ENCODE peak calls at places on chromosomes 12 and 14, in four cellular contexts. L is uterus, G is substantia nigra, C is colonic mucosa. Y is an unnamed sample.

GRCh38 chr12:25469861-25470260 is 83.2 kb downstream of the LMNTD1 start:
- DNase-seq in L (no peak), C (no peak), G (no peak), Y (no peak)

GRCh38 chr12:14167005-14167628 is 185.7 kb upstream of the GRIN2B start:
- DNase-seq in L (peak), C (peak), G (peak), Y (peak)

GRCh38 chr14:89418976-89419375 is 1.9 kb upstream of the FOXN3 start:
- DNase-seq in C (no peak), L (no peak), G (no peak), Y (no peak)

GRCh38 chr14:59360923-59361794 is 104.0 kb downstream of the GPR135 start:
- DNase-seq in C (peak), G (no peak), L (peak), Y (no peak)

GRCh38 chr12:85951823-85952222 is 77.7 kb downstream of the NTS start:
- DNase-seq in G (no peak), L (no peak), C (no peak), Y (no peak)

GRCh38 chr14:86673523-86673969 is 1143.6 kb downstream of the FLRT2 start:
- DNase-seq in L (no peak), G (no peak), C (no peak), Y (no peak)

GRCh38 chr12:117148642-117149041 is 41.6 kb downstream of the FBXO21 start:
- DNase-seq in L (no peak), C (no peak), G (no peak), Y (no peak)

GRCh38 chr12:29561736-29562135 is 64.2 kb upstream of the OVCH1 start:
- DNase-seq in G (no peak), C (no peak), L (no peak), Y (no peak)

GRCh38 chr12:73632191-73632590 is 905.4 kb upstream of the ATXN7L3B start:
- DNase-seq in L (no peak), C (no peak), G (no peak), Y (no peak)

GRCh38 chr12:94649349-94650142 is 811 bp downstream of the TMCC3 start:
- DNase-seq in L (peak), C (peak), G (peak), Y (no peak)

GRCh38 chr12:67697981-67698380 is 49.4 kb downstream of the DYRK2 start:
- DNase-seq in L (no peak), C (no peak), G (no peak), Y (no peak)

GRCh38 chr12:130574402-130574801 is 141.7 kb downstream of the RIMBP2 start:
- DNase-seq in L (no peak), C (no peak), G (no peak), Y (no peak)

GRCh38 chr12:12563529-12563928 is 866 bp upstream of the DUSP16 start:
- DNase-seq in G (peak), C (no peak), L (no peak), Y (no peak)

GRCh38 chr12:56593909-56594621 is 36.1 kb downstream of the BAZ2A start:
- DNase-seq in L (peak), G (peak), C (peak), Y (no peak)

GRCh38 chr14:50697659-50698290 is 29.7 kb upstream of the SAV1 start:
- DNase-seq in L (no peak), C (no peak), G (no peak), Y (no peak)

GRCh38 chr12:89421093-89421835 is 69.0 kb upstream of the DUSP6 start:
- DNase-seq in C (no peak), L (no peak), G (no peak), Y (no peak)

GRCh38 chr14:63671987-63672386 is 30.3 kb upstream of the WDR89 start:
- DNase-seq in G (no peak), L (no peak), C (no peak), Y (no peak)

GRCh38 chr14:26194816-26195215 is 403.0 kb downstream of the NOVA1 start:
- DNase-seq in C (no peak), G (no peak), L (no peak), Y (no peak)

GRCh38 chr12:132772551-132772950 is 10.9 kb upstream of the ANKLE2 start:
- DNase-seq in L (no peak), G (no peak), C (no peak), Y (no peak)
- H3K27ac ChIP-seq in L (no peak), G (no peak), C (no peak), Y (no peak)

GRCh38 chr14:81169711-81170103 is 51.1 kb downstream of the GTF2A1 start:
- DNase-seq in G (peak), L (peak), C (peak), Y (peak)

GRCh38 chr14:81170829-81171195 is 49.9 kb downstream of the GTF2A1 start:
- DNase-seq in C (no peak), G (no peak), L (no peak), Y (no peak)

GRCh38 chr14:81170104-81170828 is 50.5 kb downstream of the GTF2A1 start:
- DNase-seq in G (peak), L (peak), C (peak), Y (peak)

GRCh38 chr14:81172353-81172752 is 48.4 kb downstream of the GTF2A1 start:
- DNase-seq in C (no peak), G (no peak), L (no peak), Y (no peak)

GRCh38 chr14:81169267-81169666 is 51.5 kb downstream of the GTF2A1 start:
- DNase-seq in L (no peak), C (no peak), G (no peak), Y (no peak)
- H3K27ac ChIP-seq in L (peak), C (peak), G (peak), Y (peak)

GRCh38 chr12:107513184-107513583 is 172.4 kb upstream of the PWP1 start:
- DNase-seq in C (no peak), G (no peak), L (no peak), Y (no peak)
- H3K27ac ChIP-seq in C (no peak), G (no peak), L (no peak), Y (no peak)

GRCh38 chr14:68523326-68523610 is 269.6 kb downstream of the ZFP36L1 start:
- DNase-seq in C (no peak), L (no peak), G (no peak), Y (no peak)
- H3K27ac ChIP-seq in C (no peak), L (peak), G (no peak), Y (peak)

GRCh38 chr14:99809376-99809775 is 16.2 kb downstream of the EML1 start:
- DNase-seq in G (peak), L (peak), C (peak), Y (no peak)

GRCh38 chr14:99809864-99810854 is 16.9 kb downstream of the EML1 start:
- DNase-seq in G (no peak), L (peak), C (no peak), Y (no peak)

GRCh38 chr14:99808133-99808505 is 14.9 kb downstream of the EML1 start:
- DNase-seq in G (no peak), C (no peak), L (no peak), Y (no peak)

GRCh38 chr14:99807413-99808132 is 14.4 kb downstream of the EML1 start:
- DNase-seq in L (no peak), C (no peak), G (no peak), Y (no peak)

DNA sequence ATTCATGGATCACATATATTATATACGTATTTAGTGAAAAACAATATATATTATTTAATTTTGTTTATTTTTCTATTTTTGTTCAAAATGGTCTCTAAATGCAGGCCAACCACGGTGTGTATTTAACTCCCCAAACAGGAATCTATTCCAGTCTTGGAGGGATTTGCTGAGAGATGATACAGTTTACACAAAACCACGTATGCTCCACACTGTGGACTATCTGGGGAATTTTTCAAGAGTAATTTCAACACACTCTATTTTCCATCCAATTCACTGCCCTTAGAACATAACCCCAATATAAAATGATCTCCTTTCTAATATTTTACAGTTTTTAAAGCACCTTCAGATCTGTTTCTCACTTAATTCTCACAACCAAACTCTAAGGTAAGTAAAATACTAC is 15.3 kb downstream of the EML1 start:
- DNase-seq in G (no peak), L (no peak), C (no peak), Y (no peak)
- H3K27ac ChIP-seq in G (no peak), L (peak), C (no peak), Y (peak)

GRCh38 chr14:35632276-35633071 is 98.5 kb downstream of the INSM2 start:
- DNase-seq in L (no peak), C (no peak), G (no peak), Y (no peak)

GRCh38 chr14:35628989-35629388 is 95.0 kb downstream of the INSM2 start:
- DNase-seq in G (no peak), C (no peak), L (no peak), Y (no peak)

DNA sequence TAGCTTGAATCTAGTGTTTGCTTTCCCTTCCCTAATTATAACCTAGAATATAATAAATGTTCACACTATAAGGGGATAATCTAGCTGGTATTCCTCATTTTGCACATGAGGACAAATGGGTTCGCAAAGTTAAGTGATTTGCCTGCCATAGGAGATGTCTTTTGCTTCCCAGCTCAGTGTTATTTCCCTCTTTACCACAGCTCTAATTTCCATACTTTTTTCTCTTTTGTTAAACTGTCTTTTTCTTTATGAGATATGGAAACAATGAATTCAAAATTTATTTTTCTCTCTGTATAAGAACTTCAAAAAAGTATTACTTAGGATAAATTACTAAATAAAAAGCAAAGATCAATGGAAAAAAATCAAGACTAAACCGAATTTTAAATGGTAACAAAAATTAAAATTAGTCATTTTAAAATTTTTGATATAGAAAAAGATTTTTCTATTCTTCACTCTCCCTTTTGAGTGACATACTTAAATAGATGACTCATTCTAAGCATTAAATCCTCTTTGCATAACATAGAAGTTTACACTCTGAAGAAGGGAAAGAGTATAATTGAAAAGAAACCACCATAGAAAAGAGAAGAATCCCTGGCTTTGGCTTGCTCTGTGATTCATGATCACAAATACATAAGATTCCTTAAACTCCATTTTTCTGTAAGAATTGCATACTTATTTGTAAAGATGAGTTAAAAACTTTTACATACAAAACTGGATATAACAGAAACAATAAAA is 97.3 kb downstream of the INSM2 start:
- DNase-seq in L (no peak), C (no peak), G (no peak), Y (no peak)
- H3K27ac ChIP-seq in L (no peak), C (no peak), G (no peak), Y (no peak)

GRCh38 chr14:77309122-77309521 is 11.6 kb downstream of the POMT2 start:
- DNase-seq in L (no peak), C (no peak), G (no peak), Y (no peak)
- H3K27ac ChIP-seq in L (no peak), C (no peak), G (peak), Y (peak)

GRCh38 chr14:64818151-64818550 is 61.6 kb downstream of the SPTB start:
- DNase-seq in C (no peak), L (no peak), G (no peak), Y (no peak)

GRCh38 chr14:64812412-64812811 is 67.3 kb downstream of the SPTB start:
- DNase-seq in G (no peak), C (peak), L (no peak), Y (no peak)

GRCh38 chr14:64815257-64815656 is 64.5 kb downstream of the SPTB start:
- DNase-seq in G (no peak), C (no peak), L (no peak), Y (no peak)

GRCh38 chr14:64817631-64818030 is 62.1 kb downstream of the SPTB start:
- DNase-seq in L (no peak), C (no peak), G (no peak), Y (no peak)

DNA sequence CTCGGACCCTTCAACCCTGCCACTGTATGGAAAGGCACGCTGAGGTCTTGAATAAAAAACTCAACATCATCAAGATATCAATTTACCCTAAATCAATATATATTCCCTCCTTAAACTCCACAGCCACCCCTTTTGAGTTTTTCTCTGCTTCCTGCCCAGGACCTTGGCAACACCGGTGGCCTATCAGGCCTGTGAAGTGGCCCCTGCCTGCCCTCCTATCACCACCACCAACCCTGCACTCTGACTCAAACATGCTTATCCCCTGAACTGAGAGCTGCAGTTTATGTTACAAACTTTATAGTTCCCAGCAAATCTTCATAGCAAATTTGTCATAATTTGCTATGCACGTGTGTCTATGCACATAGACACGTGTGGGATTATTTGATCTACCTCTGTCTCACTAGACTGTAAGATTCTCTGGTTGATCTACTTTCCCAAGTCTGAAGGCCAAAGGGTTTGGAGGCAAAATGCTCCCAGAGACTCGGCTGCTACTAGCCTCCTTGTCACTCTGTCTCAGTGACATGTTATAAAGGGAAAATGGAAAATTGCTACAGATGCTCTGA is 63.4 kb downstream of the SPTB start:
- DNase-seq in G (no peak), L (no peak), C (no peak), Y (no peak)
- H3K27ac ChIP-seq in G (no peak), L (no peak), C (no peak), Y (no peak)

DNA sequence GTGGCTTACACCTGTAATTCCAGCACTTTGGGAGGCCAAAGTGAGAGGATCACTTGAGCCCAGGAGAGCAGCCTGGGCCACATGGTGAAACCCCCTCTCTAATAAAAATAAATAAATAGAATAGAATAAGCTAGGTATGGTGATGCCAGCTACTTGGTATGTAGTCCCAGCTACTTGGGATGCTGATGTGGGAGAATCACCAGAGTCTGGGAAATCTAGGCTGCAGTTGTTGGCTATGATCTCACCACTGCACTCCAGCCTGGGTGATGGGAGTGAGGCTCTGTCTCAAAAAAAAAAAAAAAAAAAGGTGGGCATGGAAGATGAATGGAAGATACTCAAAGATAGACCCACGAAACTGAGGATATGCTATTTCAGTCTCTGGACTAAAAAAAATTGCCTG is 233.6 kb downstream of the FBXL14 start:
- DNase-seq in L (no peak), G (no peak), C (no peak), Y (no peak)
- H3K27ac ChIP-seq in L (no peak), G (no peak), C (no peak), Y (no peak)

Y was measured in caudate nucleus.